ENCODE peak calls at places on chromosomes 4 and X, in eight cellular contexts. J is NCI-H1417 treated with DMSO at 0.1 percent for 48 hours; I is activated naive CD8-positive, alpha-beta T cell treated with anti-CD3 and anti-CD28 coated beads, Interleukin-2, amount 10 ng/mL, durations not matched to agents 7 days and 5 days; T is NCI-H510A; G is hippocampal formation; A is Kasumi-1; H is activated gamma-delta T cell treated with Interleukin-2 at 50 U/mL for 16 hours; X is aorta. N is an unnamed sample.

GRCh38 chr4:83252782-83253405 is 31.7 kb downstream of the COQ2 start:
- DNase-seq in J (no peak), I (peak; percentile 53), T (peak; percentile 51), G (peak; percentile 8), A (peak; percentile 90), H (peak; percentile 71), X (peak; percentile 65), N (peak; percentile 58)

GRCh38 chrX:12548746-12549145 is 242.5 kb upstream of the PRPS2 start:
- DNase-seq in J (no peak), I (no peak), T (no peak), G (no peak), A (no peak), H (no peak), X (no peak), N (no peak)

GRCh38 chrX:45775462-45775861 is 574.8 kb upstream of the DIPK2B start:
- DNase-seq in J (no peak), I (no peak), T (no peak), G (no peak), A (no peak), H (no peak), X (no peak), N (no peak)

GRCh38 chrX:53287493-53288138 is 6.2 kb upstream of the IQSEC2 start:
- DNase-seq in J (no peak), I (peak; percentile 39), T (no peak), G (peak; percentile 38), A (peak; percentile 87), H (peak; percentile 49), X (peak; percentile 83), N (peak; percentile 48)

GRCh38 chr4:53197760-53198150 is 168.1 kb downstream of the SCFD2 start:
- DNase-seq in J (no peak), I (no peak), T (no peak), G (no peak), A (no peak), H (no peak), X (no peak), N (no peak)

GRCh38 chr4:142475663-142476062 is 370.4 kb downstream of the INPP4B start:
- DNase-seq in J (no peak), I (no peak), T (no peak), G (no peak), A (no peak), H (no peak), X (no peak), N (no peak)

GRCh38 chr4:57064811-57065711 is 45.1 kb downstream of the IGFBP7 start:
- DNase-seq in J (no peak), I (no peak), T (no peak), G (no peak), A (no peak), H (no peak), X (peak; percentile 71), N (no peak)

GRCh38 chr4:148430847-148431246 is 11.4 kb downstream of the NR3C2 start:
- DNase-seq in J (no peak), I (no peak), T (no peak), G (no peak), A (no peak), H (no peak), X (no peak), N (no peak)

GRCh38 chrX:112841114-112841819 is 636 bp upstream of the AMOT start:
- DNase-seq in J (peak; percentile 74), I (peak; percentile 73), T (peak; percentile 68), G (peak; percentile 82), A (peak; percentile 90), H (peak; percentile 68), X (peak; percentile 89), N (no peak)

GRCh38 chrX:46840946-46841740 is 4.3 kb downstream of the RP2 start:
- DNase-seq in J (no peak), I (no peak), T (no peak), G (peak; percentile 32), A (no peak), H (no peak), X (no peak), N (no peak)

GRCh38 chrX:136750364-136750763 is 30.4 kb downstream of the ARHGEF6 start:
- DNase-seq in J (no peak), I (no peak), T (no peak), G (no peak), A (no peak), H (no peak), X (no peak), N (no peak)

GRCh38 chrX:139691843-139692505 is 16.0 kb downstream of the MCF2 start:
- DNase-seq in J (no peak), I (peak; percentile 22), T (no peak), G (no peak), A (no peak), H (no peak), X (no peak), N (no peak)

GRCh38 chr4:54440394-54441223 is 211.5 kb downstream of the PDGFRA start:
- DNase-seq in J (no peak), I (no peak), T (no peak), G (peak; percentile 6), A (peak; percentile 98), H (no peak), X (no peak), N (peak; percentile 41)

GRCh38 chrX:1646009-1646408 is 31.1 kb downstream of the ASMT start:
- DNase-seq in J (no peak), I (no peak), T (no peak), G (no peak), A (no peak), H (no peak), X (no peak), N (no peak)

GRCh38 chrX:1239681-1240142 is 27.3 kb upstream of the CRLF2 start:
- DNase-seq in J (no peak), I (no peak), T (no peak), G (peak; percentile 9), A (peak; percentile 34), H (no peak), X (peak; percentile 89), N (no peak)

GRCh38 chr4:77100234-77100633 is 24.4 kb upstream of the CCNI start:
- DNase-seq in J (no peak), I (no peak), T (no peak), G (no peak), A (peak; percentile 91), H (no peak), X (no peak), N (no peak)

GRCh38 chrX:23783569-23784486 is 855 bp downstream of the SAT1 start:
- DNase-seq in J (no peak), I (no peak), T (no peak), G (no peak), A (peak; percentile 6), H (no peak), X (peak; percentile 47), N (no peak)

GRCh38 chr4:94410678-94411206 is 41.0 kb upstream of the PDLIM5 start:
- DNase-seq in J (no peak), I (no peak), T (peak; percentile 42), G (no peak), A (no peak), H (no peak), X (peak; percentile 88), N (no peak)

GRCh38 chrX:20205927-20206708 is 60.6 kb downstream of the RPS6KA3 start:
- DNase-seq in J (no peak), I (no peak), T (no peak), G (no peak), A (no peak), H (no peak), X (no peak), N (no peak)

GRCh38 chr4:119696963-119697362 is 68.4 kb upstream of the PDE5A start:
- DNase-seq in J (no peak), I (no peak), T (no peak), G (no peak), A (no peak), H (no peak), X (no peak), N (no peak)

GRCh38 chr4:144582105-144582850 is 63.7 kb upstream of the HHIP start:
- DNase-seq in J (no peak), I (no peak), T (no peak), G (no peak), A (no peak), H (no peak), X (no peak), N (no peak)

GRCh38 chr4:2363056-2363719 is 55.3 kb downstream of the ZFYVE28 start:
- DNase-seq in J (no peak), I (no peak), T (no peak), G (no peak), A (no peak), H (no peak), X (no peak), N (no peak)

GRCh38 chrX:12225073-12225472 is 86.8 kb downstream of the FRMPD4 start:
- DNase-seq in J (no peak), I (no peak), T (no peak), G (no peak), A (no peak), H (no peak), X (no peak), N (no peak)

GRCh38 chr4:39631700-39632079 is 7.0 kb downstream of the SMIM14 start:
- DNase-seq in J (no peak), I (no peak), T (no peak), G (no peak), A (no peak), H (no peak), X (no peak), N (no peak)

GRCh38 chr4:122700178-122700725 is 32.3 kb upstream of the BBS12 start:
- DNase-seq in J (no peak), I (no peak), T (peak; percentile 28), G (no peak), A (no peak), H (no peak), X (no peak), N (no peak)

GRCh38 chr4:1356181-1356998 is 9.4 kb downstream of the UVSSA start:
- DNase-seq in J (no peak), I (peak; percentile 65), T (no peak), G (peak; percentile 19), A (peak; percentile 33), H (peak; percentile 32), X (no peak), N (no peak)

GRCh38 chr4:83267835-83268475 is 16.6 kb downstream of the COQ2 start:
- DNase-seq in J (no peak), I (no peak), T (no peak), G (no peak), A (no peak), H (no peak), X (no peak), N (no peak)

GRCh38 chr4:40514409-40515025 is 115.1 kb downstream of the RBM47 start:
- DNase-seq in J (no peak), I (no peak), T (peak; percentile 55), G (no peak), A (no peak), H (no peak), X (no peak), N (no peak)

GRCh38 chrX:108064613-108065012 is 19.7 kb downstream of the VSIG1 start:
- DNase-seq in J (no peak), I (no peak), T (no peak), G (no peak), A (no peak), H (no peak), X (no peak), N (no peak)

GRCh38 chr4:87356832-87357526 is 34.0 kb downstream of the HSD17B11 start:
- DNase-seq in J (no peak), I (no peak), T (no peak), G (no peak), A (no peak), H (no peak), X (no peak), N (no peak)

GRCh38 chrX:19544693-19545305 is 29.5 kb upstream of the MAP3K15 start:
- DNase-seq in J (peak; percentile 47), I (no peak), T (no peak), G (peak; percentile 13), A (peak; percentile 45), H (peak; percentile 37), X (no peak), N (no peak)

GRCh38 chr4:158890294-158890693 is 121.5 kb downstream of the FNIP2 start:
- DNase-seq in J (no peak), I (no peak), T (no peak), G (no peak), A (no peak), H (no peak), X (no peak), N (no peak)